ENCODE peak calls at places on chromosomes 6 and 20, in four cellular contexts. A, P, B and Z are unnamed samples.

GRCh38 chr20:14882157-14882556 is 544.7 kb upstream of the FLRT3 start:
- DNase-seq in B (no peak), P (no peak), A (no peak), Z (no peak)

GRCh38 chr20:62887860-62888239 is 26.2 kb upstream of the TCFL5 start:
- DNase-seq in P (no peak), A (peak; percentile 14), B (no peak), Z (no peak)

GRCh38 chr6:147390909-147391536 is 117.5 kb upstream of the SAMD5 start:
- DNase-seq in B (peak; percentile 4), P (peak; percentile 28), A (peak; percentile 22), Z (peak; percentile 43)

GRCh38 chr6:31042801-31043200 is 32.5 kb downstream of the MUC22 start:
- DNase-seq in P (peak; percentile 52), B (peak; percentile 81), A (peak; percentile 57), Z (peak; percentile 56)

GRCh38 chr6:165880721-165881120 is 217.7 kb upstream of the PDE10A start:
- DNase-seq in A (peak; percentile 32), P (no peak), B (no peak), Z (no peak)

GRCh38 chr20:32859961-32860360 is 1.2 kb downstream of the EFCAB8 start:
- DNase-seq in A (no peak), P (no peak), B (no peak), Z (no peak)

GRCh38 chr6:109059148-109059547 is 35.5 kb downstream of the SESN1 start:
- DNase-seq in P (no peak), A (peak; percentile 52), B (no peak), Z (peak; percentile 64)

GRCh38 chr6:52535711-52536423 is 41.0 kb downstream of the TRAM2 start:
- DNase-seq in P (no peak), B (no peak), A (no peak), Z (no peak)

GRCh38 chr6:36840471-36841461 is 1.5 kb upstream of the CPNE5 start:
- DNase-seq in B (peak; percentile 85), A (no peak), P (no peak), Z (peak; percentile 16)

GRCh38 chr6:18240230-18240629 is 24.1 kb downstream of the DEK start:
- DNase-seq in A (no peak), P (no peak), B (no peak), Z (no peak)

GRCh38 chr20:61549865-61550264 is 297.8 kb downstream of the CDH4 start:
- DNase-seq in A (no peak), P (no peak), B (no peak), Z (no peak)

GRCh38 chr6:153210083-153210482 is 79.0 kb upstream of the RGS17 start:
- DNase-seq in P (no peak), B (no peak), A (peak; percentile 65), Z (peak; percentile 72)

GRCh38 chr6:429515-430121 is 38.1 kb downstream of the IRF4 start:
- DNase-seq in P (no peak), B (no peak), A (no peak), Z (no peak)

GRCh38 chr6:30260036-30260504 is 46.9 kb upstream of the TRIM26 start:
- DNase-seq in A (peak; percentile 16), B (peak; percentile 60), P (no peak), Z (no peak)

GRCh38 chr6:121837545-121838229 is 402.2 kb downstream of the GJA1 start:
- DNase-seq in A (no peak), B (no peak), P (no peak), Z (no peak)

GRCh38 chr20:44057698-44058675 is 129.0 kb downstream of the JPH2 start:
- DNase-seq in P (no peak), A (peak; percentile 75), B (no peak), Z (peak; percentile 21)

GRCh38 chr6:5012531-5012930 is 8.7 kb upstream of the RPP40 start:
- DNase-seq in P (no peak), B (no peak), A (peak; percentile 13), Z (peak; percentile 53)

GRCh38 chr20:15240801-15241200 is 903.4 kb upstream of the FLRT3 start:
- DNase-seq in A (no peak), B (no peak), P (no peak), Z (peak; percentile 53)

GRCh38 chr6:3205913-3206312 is 21.5 kb downstream of the TUBB2B start:
- DNase-seq in A (peak; percentile 95), B (no peak), P (no peak), Z (peak; percentile 99)

GRCh38 chr6:112038268-112038667 is 15.6 kb upstream of the CCN6 start:
- DNase-seq in B (no peak), A (no peak), P (no peak), Z (no peak)

GRCh38 chr6:82612475-82612874 is 248.9 kb downstream of the TPBG start:
- DNase-seq in B (no peak), P (no peak), A (no peak), Z (no peak)

GRCh38 chr6:14709900-14710299 is 536.0 kb upstream of the JARID2 start:
- DNase-seq in P (no peak), A (no peak), B (no peak), Z (no peak)